ENCODE peak calls at places on chromosomes 4 and X, in eight cellular contexts. J is pancreas; S is CD8-positive, alpha-beta T cell; Q is vagina; W is aorta; R is stomach; K is mesendoderm; H is naive thymus-derived CD4-positive, alpha-beta T cell. M is an unnamed sample.

GRCh38 chrX:19535481-19535880 is 20.2 kb upstream of the MAP3K15 start:
- DNase-seq in J (no peak), S (no peak), Q (no peak), W (no peak), R (no peak), K (peak; percentile 27), H (no peak), M (no peak)

GRCh38 chrX:40282901-40283674 is 185.3 kb upstream of the BCOR start:
- DNase-seq in J (no peak), S (no peak), Q (no peak), W (no peak), R (no peak), K (no peak), H (no peak), M (no peak)

GRCh38 chr4:165931741-165932140 is 58.7 kb downstream of the TLL1 start:
- DNase-seq in J (no peak), S (no peak), Q (no peak), W (no peak), R (no peak), K (peak; percentile 26), H (no peak), M (no peak)

GRCh38 chrX:67652581-67652980 is 108.8 kb downstream of the AR start:
- DNase-seq in J (no peak), S (no peak), Q (no peak), W (no peak), R (no peak), K (peak; percentile 16), H (no peak), M (no peak)

GRCh38 chr4:87073187-87073569 is 138.4 kb downstream of the AFF1 start:
- DNase-seq in J (no peak), S (no peak), Q (no peak), W (no peak), R (no peak), K (no peak), H (no peak), M (no peak)

GRCh38 chr4:131370846-131371245 is 1778.2 kb upstream of the PCDH10 start:
- DNase-seq in J (no peak), S (no peak), Q (no peak), W (no peak), R (no peak), K (no peak), H (no peak), M (no peak)

GRCh38 chr4:81891005-81891795 is 419.5 kb upstream of the RASGEF1B start:
- DNase-seq in J (no peak), S (no peak), Q (no peak), W (no peak), R (no peak), K (no peak), H (no peak), M (no peak)

GRCh38 chr4:52836653-52837052 is 25.5 kb upstream of the RASL11B start:
- DNase-seq in J (no peak), S (no peak), Q (no peak), W (no peak), R (no peak), K (no peak), H (no peak), M (no peak)

GRCh38 chrX:40912576-40912975 is 172.7 kb upstream of the USP9X start:
- DNase-seq in J (no peak), S (no peak), Q (no peak), W (no peak), R (no peak), K (no peak), H (no peak), M (no peak)

GRCh38 chr4:26753642-26754041 is 107.0 kb upstream of the STIM2 start:
- DNase-seq in J (no peak), S (no peak), Q (no peak), W (peak; percentile 85), R (no peak), K (no peak), H (no peak), M (peak; percentile 61)

GRCh38 chr4:158801677-158802076 is 32.9 kb downstream of the FNIP2 start:
- DNase-seq in J (no peak), S (no peak), Q (no peak), W (no peak), R (no peak), K (no peak), H (no peak), M (no peak)

GRCh38 chr4:158799013-158799770 is 30.4 kb downstream of the FNIP2 start:
- DNase-seq in J (no peak), S (no peak), Q (no peak), W (no peak), R (no peak), K (no peak), H (no peak), M (no peak)

GRCh38 chr4:158802914-158803313 is 34.1 kb downstream of the FNIP2 start:
- DNase-seq in J (no peak), S (no peak), Q (no peak), W (no peak), R (no peak), K (no peak), H (no peak), M (no peak)

GRCh38 chr4:158799856-158800255 is 31.0 kb downstream of the FNIP2 start:
- DNase-seq in J (no peak), S (no peak), Q (no peak), W (no peak), R (no peak), K (peak; percentile 54), H (no peak), M (no peak)

GRCh38 chr4:158801066-158801465 is 32.2 kb downstream of the FNIP2 start:
- DNase-seq in J (no peak), S (no peak), Q (no peak), W (no peak), R (no peak), K (no peak), H (no peak), M (no peak)
- H3K4me1 ChIP-seq in J (peaks cover 30% of the 10 kb centered on the region), S (no peaks in the 10 kb centered on the region), Q (peaks cover 30% of the 10 kb centered on the region), W (peaks cover 6% of the 10 kb centered on the region), R (peaks cover 23% of the 10 kb centered on the region), K (peaks cover 5% of the 10 kb centered on the region), H (no peaks in the 10 kb centered on the region), M (peaks cover 16% of the 10 kb centered on the region)

GRCh38 chrX:132488819-132489255 is at the start of gene MBNL3:
- DNase-seq in J (peak; percentile 61), S (peak; percentile 80), Q (no peak), W (peak; percentile 80), R (peak; percentile 59), K (peak; percentile 74), H (peak; percentile 78), M (peak; percentile 77)
- H3K4me3 ChIP-seq in J (peak within 1 kb of the TSS; percentile 54), S (peak within 1 kb of the TSS; percentile 61), Q (peak within 1 kb of the TSS; percentile 57), W (peak within 1 kb of the TSS; percentile 50), R (peak within 1 kb of the TSS; percentile 59), K (peak within 1 kb of the TSS; percentile 46), H (peak within 1 kb of the TSS; percentile 82), M (peak within 1 kb of the TSS; percentile 95)

DNA sequence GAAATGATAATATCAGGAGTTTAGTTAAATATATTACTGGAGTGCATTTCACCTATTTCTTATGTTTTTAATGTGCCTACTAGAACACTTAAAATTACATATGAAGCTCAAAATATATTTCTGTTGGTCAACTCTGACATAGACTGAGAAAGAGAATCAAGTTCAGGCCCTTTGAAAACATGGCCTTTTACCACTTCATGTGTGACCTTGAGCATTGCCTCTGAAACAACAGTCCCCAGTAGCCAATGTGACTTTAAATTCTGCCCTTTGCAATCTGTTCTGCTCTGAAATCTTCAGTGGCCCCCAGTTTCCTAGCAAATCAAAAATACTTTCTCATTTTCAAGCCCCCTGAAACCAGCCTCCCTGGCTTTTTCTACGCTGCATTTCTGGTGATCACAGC is 50.1 kb upstream of the TBC1D14 start:
- DNase-seq in J (no peak), S (no peak), Q (no peak), W (no peak), R (no peak), K (no peak), H (no peak), M (no peak)
- H3K27ac ChIP-seq in J (no peak overlapping the region), S (no peak overlapping the region), Q (no peak overlapping the region), W (no peak overlapping the region), R (no peak overlapping the region), K (no peak overlapping the region), H (no peak overlapping the region), M (peak overlapping the region; percentile 59)

DNA sequence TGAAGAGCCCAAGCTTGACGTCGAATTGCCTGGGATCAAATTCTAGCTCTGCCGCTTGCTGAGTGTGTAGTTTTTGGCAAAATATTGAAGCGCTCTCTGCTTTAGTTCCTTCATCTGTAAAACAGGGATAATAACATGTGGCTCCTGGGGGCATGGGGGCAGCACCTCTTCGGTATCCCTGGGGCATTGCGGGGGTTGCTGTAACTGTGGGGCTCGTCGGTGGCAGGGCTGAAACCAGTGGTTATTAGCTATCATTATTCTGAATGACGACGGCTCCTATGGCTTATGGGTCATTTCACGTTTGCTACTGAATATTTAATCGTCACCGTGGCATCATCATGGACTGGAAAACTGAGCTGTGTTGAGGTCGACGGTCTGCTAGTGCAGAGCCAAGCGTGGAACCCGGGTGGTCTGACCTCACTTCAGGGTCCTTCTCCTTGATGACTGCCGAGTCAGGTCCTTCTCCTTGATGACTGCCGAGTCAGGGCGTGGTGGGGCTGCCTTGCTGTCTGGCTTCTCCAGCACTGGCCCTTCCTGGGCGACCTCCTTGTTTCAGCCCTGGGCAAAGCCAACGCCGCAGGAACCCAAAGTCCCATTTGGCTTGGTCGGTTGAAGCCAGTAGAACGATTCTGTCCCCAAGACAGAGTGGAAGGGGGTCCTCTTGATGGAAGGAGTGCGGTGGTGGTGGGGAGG is 41.1 kb downstream of the PSAPL1 start:
- DNase-seq in J (no peak), S (no peak), Q (peak; percentile 81), W (peak; percentile 49), R (no peak), K (no peak), H (no peak), M (no peak)
- H3K4me1 ChIP-seq in J (no peaks in the 10 kb centered on the region), S (no peaks in the 10 kb centered on the region), Q (no peaks in the 10 kb centered on the region), W (no peaks in the 10 kb centered on the region), R (no peaks in the 10 kb centered on the region), K (no peaks in the 10 kb centered on the region), H (no peaks in the 10 kb centered on the region), M (no peaks in the 10 kb centered on the region)

GRCh38 chrX:134172588-134173259 is 64.3 kb upstream of the CCDC160 start:
- DNase-seq in J (peak; percentile 12), S (peak; percentile 33), Q (no peak), W (peak; percentile 76), R (peak; percentile 27), K (peak; percentile 24), H (peak; percentile 54), M (peak; percentile 66)

GRCh38 chrX:134174273-134174660 is 62.7 kb upstream of the CCDC160 start:
- DNase-seq in J (no peak), S (no peak), Q (no peak), W (no peak), R (no peak), K (no peak), H (no peak), M (no peak)

GRCh38 chrX:134171661-134172587 is 65.1 kb upstream of the CCDC160 start:
- DNase-seq in J (peak; percentile 15), S (no peak), Q (no peak), W (peak; percentile 74), R (peak; percentile 34), K (peak; percentile 84), H (peak; percentile 25), M (peak; percentile 77)

GRCh38 chrX:134174859-134175258 is 62.1 kb upstream of the CCDC160 start:
- DNase-seq in J (no peak), S (no peak), Q (no peak), W (no peak), R (no peak), K (peak; percentile 76), H (no peak), M (no peak)

GRCh38 chrX:134173541-134174272 is 63.3 kb upstream of the CCDC160 start:
- DNase-seq in J (no peak), S (no peak), Q (no peak), W (no peak), R (no peak), K (peak; percentile 74), H (peak; percentile 8), M (no peak)
- H3K4me3 ChIP-seq in J (peak overlapping the region; percentile 50), S (peak overlapping the region; percentile 39), Q (no peak overlapping the region), W (no peak overlapping the region), R (peak overlapping the region; percentile 58), K (peak overlapping the region; percentile 82), H (peak overlapping the region; percentile 57), M (peak overlapping the region; percentile 86)

M was measured in right cardiac atrium.